ENCODE peak calls at places on chromosome 1, in six cellular contexts. H, C, X, O, L and K are unnamed samples.

GRCh38 chr1:237864338-237865244 is 26.1 kb downstream of the ZP4 start:
- DNase-seq in H (peak; percentile 41), C (no peak), X (peak; percentile 67), O (peak; percentile 45), L (peak; percentile 16), K (peak; percentile 14)

GRCh38 chr1:211901945-211902344 is 71.4 kb upstream of the LPGAT1 start:
- DNase-seq in H (no peak), C (no peak), X (no peak), O (no peak), L (no peak), K (no peak)

GRCh38 chr1:17405898-17406759 is 33.3 kb downstream of the RCC2 start:
- DNase-seq in H (peak; percentile 50), C (no peak), X (no peak), O (peak; percentile 84), L (peak; percentile 34), K (peak; percentile 69)

GRCh38 chr1:194366705-194367104 is 1180.3 kb upstream of the B3GALT2 start:
- DNase-seq in H (no peak), C (no peak), X (no peak), O (no peak), L (no peak), K (no peak)

GRCh38 chr1:5572794-5573193 is 419.4 kb downstream of the NPHP4 start:
- DNase-seq in H (no peak), C (peak; percentile 90), X (no peak), O (no peak), L (no peak), K (no peak)

GRCh38 chr1:116508984-116509980 is 61.5 kb downstream of the CD58 start:
- DNase-seq in H (no peak), C (no peak), X (no peak), O (peak; percentile 51), L (no peak), K (no peak)

GRCh38 chr1:211247921-211248320 is 11.2 kb upstream of the RCOR3 start:
- DNase-seq in H (no peak), C (no peak), X (no peak), O (peak; percentile 26), L (no peak), K (no peak)

GRCh38 chr1:193111641-193112090 is 6.5 kb upstream of the GLRX2 start:
- DNase-seq in H (no peak), C (no peak), X (peak; percentile 89), O (no peak), L (peak; percentile 21), K (peak; percentile 88)

GRCh38 chr1:115168026-115168425 is 78.7 kb upstream of the TSPAN2 start:
- DNase-seq in H (no peak), C (no peak), X (no peak), O (no peak), L (no peak), K (no peak)

GRCh38 chr1:37691497-37692077 is 729 bp upstream of the CDCA8 start:
- DNase-seq in H (no peak), C (no peak), X (peak; percentile 74), O (peak; percentile 57), L (peak; percentile 16), K (peak; percentile 46)

DNA sequence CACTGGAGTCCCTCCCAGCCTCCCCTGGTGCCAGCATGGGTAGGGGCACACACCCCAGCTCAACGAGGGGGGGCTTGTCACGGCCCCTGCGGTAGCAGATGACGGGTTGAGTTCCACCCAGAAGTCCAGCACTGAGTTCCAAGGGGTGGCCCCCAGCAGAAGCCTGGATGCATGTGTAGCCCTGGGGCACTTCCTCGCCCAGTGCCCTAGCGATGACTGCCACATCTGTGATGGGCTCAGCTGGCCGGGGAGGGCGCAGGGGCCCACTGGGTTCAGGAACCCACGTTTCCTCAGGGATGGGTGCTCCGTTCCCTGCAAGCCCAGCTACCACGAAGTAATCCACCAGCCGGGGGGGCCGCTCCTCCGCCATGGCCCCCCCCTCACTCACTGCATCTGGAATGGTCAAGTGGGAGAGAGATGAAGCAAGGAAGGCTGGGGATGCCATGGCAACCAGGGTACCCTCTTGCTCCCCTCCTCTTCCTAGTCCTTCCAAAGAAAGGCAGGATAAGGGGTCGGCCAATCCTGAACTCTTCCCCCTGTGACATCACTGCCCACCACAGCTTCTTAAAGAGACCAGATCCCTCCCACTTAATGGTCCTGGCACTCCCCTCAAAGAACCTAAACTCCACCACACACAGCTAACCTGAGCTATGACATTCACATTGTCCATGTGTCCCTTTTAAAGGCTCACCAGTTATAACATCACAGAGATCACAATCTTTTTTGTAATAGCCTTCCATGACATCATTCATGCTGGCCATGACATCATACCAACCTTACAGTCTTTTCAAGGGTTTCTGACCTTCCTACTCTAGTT is 2.3 kb downstream of the DENND4B start:
- DNase-seq in H (no peak), C (no peak), X (no peak), O (peak; percentile 29), L (no peak), K (peak; percentile 56)
- H3K4me3 ChIP-seq in H (no peak overlapping the region), C (no peak overlapping the region), X (peak overlapping the region; percentile 95), O (peak overlapping the region; percentile 99), L (no peak overlapping the region), K (peak overlapping the region; percentile 68)

GRCh38 chr1:50977575-50978143 is 7.6 kb downstream of the CDKN2C start:
- DNase-seq in H (no peak), C (no peak), X (peak; percentile 79), O (peak; percentile 90), L (peak; percentile 29), K (peak; percentile 52)
- H3K27ac ChIP-seq in H (no peak overlapping the region), C (peak overlapping the region; percentile 96), X (peak overlapping the region; percentile 98), O (peak overlapping the region; percentile 96), L (peak overlapping the region; percentile 86), K (peak overlapping the region; percentile 97)

DNA sequence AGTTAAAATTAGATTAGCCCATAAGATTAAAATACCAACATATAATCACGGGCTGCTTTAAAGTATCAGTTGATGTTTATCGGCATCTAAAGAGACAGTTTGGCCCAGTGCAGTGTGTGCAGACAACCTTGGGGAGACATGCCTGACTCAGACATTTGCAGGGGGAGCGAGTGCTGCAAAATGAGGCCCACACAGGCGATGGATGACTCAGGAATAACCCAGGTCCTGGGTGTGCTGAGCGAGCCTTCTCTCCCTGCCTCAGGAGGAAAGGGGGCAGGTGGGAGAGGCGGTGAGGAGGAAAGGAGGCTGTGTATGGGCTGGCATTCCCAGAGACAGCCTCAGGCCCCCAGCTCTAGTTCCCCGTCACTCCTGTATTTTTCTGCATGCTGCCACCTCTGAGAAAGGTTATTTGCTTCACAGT is 9.0 kb downstream of the SLC9A1 start:
- DNase-seq in H (no peak), C (no peak), X (peak; percentile 79), O (peak; percentile 81), L (no peak), K (no peak)
- TF ChIP-seq POLR2AphosphoS5 in H (no peak), C (no peak), X (peak; percentile 18), O (no peak), L (no peak), K (no peak)

DNA sequence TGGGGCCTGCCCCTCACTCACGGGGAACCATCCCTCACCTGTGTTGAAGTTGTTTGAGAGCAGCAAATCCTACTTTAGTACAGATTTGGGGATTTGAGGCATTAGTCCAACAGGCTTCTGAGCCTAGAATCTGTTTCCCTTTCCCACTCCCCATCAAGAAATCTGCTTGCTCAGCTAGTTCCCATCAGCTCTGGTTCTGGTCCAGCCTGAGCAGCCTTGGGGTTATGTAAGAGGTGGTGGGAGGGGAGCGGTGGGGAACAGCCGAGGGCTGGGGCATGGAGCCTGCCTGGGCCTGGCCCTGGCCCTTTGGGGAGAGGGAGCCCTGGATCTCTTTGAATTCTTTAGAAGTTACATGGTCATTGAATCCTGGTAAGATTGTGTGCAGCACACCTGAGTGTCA is 4.1 kb downstream of the GSTM5 start:
- DNase-seq in H (no peak), C (peak; percentile 87), X (no peak), O (peak; percentile 3), L (no peak), K (no peak)
- H3K4me3 ChIP-seq in H (no peak overlapping the region), C (no peak overlapping the region), X (no peak overlapping the region), O (no peak overlapping the region), L (no peak overlapping the region), K (no peak overlapping the region)

GRCh38 chr1:161381707-161382106 is 14.0 kb upstream of the CFAP126 start:
- DNase-seq in H (no peak), C (no peak), X (no peak), O (no peak), L (no peak), K (no peak)
- H3K27ac ChIP-seq in H (no peak overlapping the region), C (no peak overlapping the region), X (peak overlapping the region; percentile 67), O (no peak overlapping the region), L (no peak overlapping the region), K (no peak overlapping the region)

GRCh38 chr1:15350151-15350550 is 59.5 kb upstream of the EFHD2 start:
- DNase-seq in H (no peak), C (no peak), X (no peak), O (no peak), L (no peak), K (no peak)

GRCh38 chr1:15353839-15354579 is 55.7 kb upstream of the EFHD2 start:
- DNase-seq in H (no peak), C (no peak), X (no peak), O (no peak), L (no peak), K (no peak)

GRCh38 chr1:15351301-15351700 is 58.4 kb upstream of the EFHD2 start:
- DNase-seq in H (no peak), C (no peak), X (no peak), O (no peak), L (no peak), K (no peak)

GRCh38 chr1:15350551-15351200 is 59.0 kb upstream of the EFHD2 start:
- DNase-seq in H (no peak), C (no peak), X (no peak), O (no peak), L (no peak), K (no peak)

DNA sequence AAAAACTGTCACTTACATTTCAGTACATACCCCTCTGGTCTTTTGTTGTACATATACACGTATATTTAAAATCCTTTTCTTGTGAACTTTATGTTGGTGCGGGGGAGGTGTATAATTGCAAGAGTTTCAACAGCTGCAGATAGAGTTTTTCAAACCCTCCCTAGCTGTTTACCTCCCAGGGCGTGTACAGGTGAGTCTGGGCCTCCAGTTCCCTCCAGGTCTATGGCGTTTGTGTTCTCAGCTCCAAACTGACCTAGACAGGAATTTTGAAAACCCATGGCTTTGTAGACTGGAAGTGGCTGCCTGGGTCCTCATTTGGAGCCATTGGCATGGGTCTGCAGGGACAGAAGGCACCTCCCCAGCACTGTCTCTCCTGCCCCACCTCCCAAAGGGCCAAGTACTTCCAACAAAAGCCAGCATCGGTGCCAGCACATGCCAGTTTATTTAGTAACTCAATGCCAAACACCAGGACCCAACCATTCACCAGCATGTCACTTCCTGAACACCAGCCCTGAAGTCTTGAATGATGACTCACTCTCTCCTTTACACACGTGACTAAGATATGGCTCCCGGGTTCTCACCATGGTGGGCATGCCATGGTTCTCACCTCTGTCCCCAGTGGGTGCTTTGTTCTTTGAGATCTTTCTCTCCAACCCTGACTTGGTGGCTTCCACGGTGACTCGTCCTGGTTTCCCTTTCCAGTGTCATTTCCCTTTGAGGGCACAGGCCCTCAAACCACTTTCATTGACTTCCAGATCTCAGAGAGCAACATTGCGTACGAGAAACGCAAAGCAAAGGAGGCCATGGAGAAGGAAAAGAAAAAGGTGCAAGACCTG is 57.3 kb upstream of the EFHD2 start:
- DNase-seq in H (no peak), C (no peak), X (no peak), O (peak; percentile 56), L (peak; percentile 67), K (no peak)
- TF ChIP-seq POLR2AphosphoS5 in H (no peak), C (no peak), X (no peak), O (no peak), L (peak; percentile 74), K (no peak)